ENCODE peak calls at places on chromosomes 1 and 21, in six cellular contexts. P is tibial nerve; D is cardiac fibroblast; F is heart left ventricle; J is stimulated activated CD8-positive, alpha-beta memory T cell treated with anti-CD3 and anti-CD28 coated beads, Interleukin-7, amount 100 ng/mL, for 1 hour; Z is caudate nucleus. I is an unnamed sample.

GRCh38 chr1:99811747-99812146 is 38.4 kb upstream of the AGL start:
- DNase-seq in P (no peak), D (no peak), F (no peak), J (no peak), Z (no peak), I (no peak)

GRCh38 chr1:61056674-61057439 is 25.5 kb upstream of the NFIA start:
- DNase-seq in P (peak), D (peak), F (peak), J (no peak), Z (peak), I (peak)

GRCh38 chr1:35486858-35487408 is 70.3 kb downstream of the KIAA0319L start:
- DNase-seq in P (no peak), D (no peak), F (no peak), J (no peak), Z (no peak), I (no peak)

GRCh38 chr1:53340660-53341520 is 13.0 kb upstream of the LRP8 start:
- DNase-seq in P (no peak), D (no peak), F (no peak), J (no peak), Z (no peak), I (no peak)

GRCh38 chr1:226965581-226966440 is 25.7 kb downstream of the COQ8A start:
- DNase-seq in P (no peak), D (no peak), F (no peak), J (no peak), Z (no peak), I (no peak)

GRCh38 chr1:20100632-20101355 is 18.5 kb downstream of the PLA2G2D start:
- DNase-seq in P (peak), D (peak), F (no peak), J (no peak), Z (peak), I (no peak)

GRCh38 chr1:44077421-44077820 is 41.2 kb upstream of the KLF17 start:
- DNase-seq in P (no peak), D (peak), F (no peak), J (no peak), Z (no peak), I (no peak)

GRCh38 chr1:199954701-199955100 is 72.8 kb upstream of the NR5A2 start:
- DNase-seq in P (no peak), D (no peak), F (no peak), J (no peak), Z (no peak), I (no peak)

GRCh38 chr1:154729598-154729997 is 121.6 kb upstream of the ADAR start:
- DNase-seq in P (no peak), D (peak), F (no peak), J (no peak), Z (peak), I (no peak)

GRCh38 chr21:44932366-44933181 is 7.3 kb upstream of the SLX9 start:
- DNase-seq in P (no peak), D (no peak), F (peak), J (peak), Z (peak), I (peak)

GRCh38 chr1:201850053-201850397 is 21.1 kb downstream of the IPO9 start:
- DNase-seq in P (no peak), D (peak), F (no peak), J (no peak), Z (no peak), I (no peak)

GRCh38 chr1:28886731-28887417 is 27.5 kb upstream of the EPB41 start:
- DNase-seq in P (peak), D (peak), F (peak), J (peak), Z (peak), I (peak)

GRCh38 chr1:234108921-234109320 is 204.4 kb downstream of the SLC35F3 start:
- DNase-seq in P (no peak), D (peak), F (no peak), J (no peak), Z (no peak), I (no peak)

GRCh38 chr1:109149874-109150601 is 36.1 kb downstream of the ELAPOR1 start:
- DNase-seq in P (no peak), D (no peak), F (no peak), J (no peak), Z (no peak), I (no peak)

GRCh38 chr21:31159808-31160207 is 121.5 kb upstream of the KRTAP19-8 start:
- DNase-seq in P (no peak), D (no peak), F (no peak), J (no peak), Z (no peak), I (no peak)

GRCh38 chr1:204285438-204286322 is 71.9 kb upstream of the GOLT1A start:
- DNase-seq in P (no peak), D (no peak), F (no peak), J (no peak), Z (no peak), I (no peak)

GRCh38 chr1:3261007-3261968 is 192.3 kb downstream of the PRDM16 start:
- DNase-seq in P (no peak), D (no peak), F (no peak), J (no peak), Z (no peak), I (no peak)

GRCh38 chr1:31771891-31772668 is 7.9 kb upstream of the ADGRB2 start:
- DNase-seq in P (no peak), D (no peak), F (no peak), J (no peak), Z (peak), I (no peak)

GRCh38 chr1:101203812-101204540 is 32.8 kb upstream of the S1PR1 start:
- DNase-seq in P (no peak), D (peak), F (no peak), J (no peak), Z (peak), I (no peak)

GRCh38 chr1:31955917-31956736 is 18.0 kb upstream of the PTP4A2 start:
- DNase-seq in P (peak), D (peak), F (peak), J (peak), Z (peak), I (peak)

GRCh38 chr1:228487336-228488106 is at the start of gene RNF187:
- DNase-seq in P (peak), D (no peak), F (peak), J (peak), Z (no peak), I (peak)

GRCh38 chr1:6172549-6172948 is 7.6 kb downstream of the CHD5 start:
- DNase-seq in P (no peak), D (no peak), F (no peak), J (no peak), Z (no peak), I (no peak)

GRCh38 chr1:220281159-220281574 is 8.9 kb upstream of the RAB3GAP2 start:
- DNase-seq in P (no peak), D (peak), F (no peak), J (no peak), Z (no peak), I (no peak)

GRCh38 chr21:15023782-15024181 is 41.0 kb downstream of the NRIP1 start:
- DNase-seq in P (no peak), D (no peak), F (no peak), J (no peak), Z (no peak), I (no peak)

GRCh38 chr1:222105393-222105737 is 363.5 kb upstream of the DUSP10 start:
- DNase-seq in P (no peak), D (no peak), F (no peak), J (no peak), Z (no peak), I (no peak)